ENCODE peak calls at places on chromosomes 1 and 21, in four cellular contexts. M, N, F and B are unnamed samples. For H3K4me1 and H3K27me3, the result is how much of the 10 kb centered on the place peaks cover.

GRCh38 chr1:228272331-228272791 is 64.5 kb downstream of the OBSCN start:
- DNase-seq in N (no peak), F (no peak), M (peak), B (no peak)

GRCh38 chr1:9593492-9594465 is 5.1 kb downstream of the TMEM201 start:
- DNase-seq in M (peak), N (peak), F (peak), B (peak)

GRCh38 chr1:67339623-67340343 is 32.1 kb downstream of the IL12RB2 start:
- DNase-seq in M (no peak), N (peak), F (no peak), B (peak)

GRCh38 chr1:7389201-7389785 is 381.8 kb upstream of the VAMP3 start:
- DNase-seq in F (no peak), N (no peak), M (peak), B (peak)

GRCh38 chr1:46131727-46132528 is 501 bp downstream of the PIK3R3 start:
- DNase-seq in N (peak), F (peak), M (no peak), B (peak)

GRCh38 chr21:33217168-33217567 is 12.6 kb upstream of the IFNAR2 start:
- DNase-seq in N (no peak), F (no peak), M (no peak), B (no peak)

GRCh38 chr1:147292635-147293251 is 50.3 kb downstream of the CHD1L start:
- DNase-seq in M (no peak), N (no peak), F (no peak), B (peak)

GRCh38 chr1:44328767-44329416 is 26.2 kb downstream of the ERI3 start:
- DNase-seq in N (no peak), F (no peak), M (no peak), B (peak)

GRCh38 chr1:89453123-89453972 is 71.3 kb upstream of the LRRC8B start:
- DNase-seq in M (no peak), N (no peak), F (no peak), B (no peak)

GRCh38 chr1:192609110-192610079 is 26.6 kb upstream of the RGS13 start:
- DNase-seq in N (no peak), M (no peak), F (peak), B (no peak)

GRCh38 chr21:36848875-36849274 is 117.6 kb downstream of the HLCS start:
- DNase-seq in M (no peak), F (no peak), N (no peak), B (no peak)

GRCh38 chr21:36851121-36851520 is 115.3 kb downstream of the HLCS start:
- DNase-seq in M (no peak), F (no peak), N (no peak), B (no peak)

GRCh38 chr21:36852293-36852692 is 114.2 kb downstream of the HLCS start:
- DNase-seq in F (no peak), N (no peak), M (no peak), B (no peak)

GRCh38 chr21:36849461-36849860 is 117.0 kb downstream of the HLCS start:
- DNase-seq in M (no peak), F (no peak), N (no peak), B (no peak)

DNA sequence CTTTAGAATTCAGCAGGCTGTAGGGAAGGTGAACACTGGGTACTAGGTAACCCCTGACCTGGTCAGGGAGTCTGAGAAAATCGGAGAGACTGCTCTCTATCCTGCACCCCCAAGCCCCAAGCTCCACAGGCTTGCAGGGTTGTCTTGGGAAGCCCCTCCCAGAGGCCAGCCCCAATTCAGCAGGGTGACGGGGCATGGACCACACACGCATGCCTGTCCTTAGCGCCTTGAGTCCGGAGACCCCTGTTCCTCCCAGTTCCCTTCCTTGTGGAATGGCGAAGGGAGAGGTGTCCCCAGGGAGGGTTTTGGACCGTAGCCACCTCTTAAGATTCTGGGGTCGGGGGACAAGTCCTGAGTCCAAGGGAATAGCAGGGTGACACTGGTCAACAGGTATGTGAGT is 116.1 kb downstream of the HLCS start:
- DNase-seq in M (no peak), F (no peak), N (no peak), B (no peak)
- H3K4me1 ChIP-seq in M (under half), F (under half), N (under half), B (under half)

DNA sequence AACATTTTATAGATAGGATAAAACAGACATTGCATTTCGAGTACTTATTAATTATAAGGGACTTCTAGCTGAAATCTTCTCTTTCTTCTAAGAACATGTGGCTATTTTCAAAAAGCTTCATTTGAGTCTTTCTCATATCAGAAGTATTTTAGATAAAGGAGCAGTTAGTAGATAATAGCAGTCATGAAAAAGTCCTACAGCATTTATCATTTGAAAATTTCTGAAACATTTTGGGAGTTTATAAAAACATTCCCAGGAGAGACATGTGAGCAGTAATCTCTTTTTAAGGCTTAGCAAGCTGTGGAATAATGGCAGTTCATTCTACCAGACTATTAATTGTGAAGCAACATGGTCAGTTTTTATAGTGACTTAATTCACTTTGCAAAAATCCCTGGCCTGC is 6.2 kb downstream of the KIF26B start:
- DNase-seq in N (no peak), F (no peak), M (no peak), B (no peak)
- H3K27me3 ChIP-seq in N (half or more), F (under half), M (under half), B (under half)

DNA sequence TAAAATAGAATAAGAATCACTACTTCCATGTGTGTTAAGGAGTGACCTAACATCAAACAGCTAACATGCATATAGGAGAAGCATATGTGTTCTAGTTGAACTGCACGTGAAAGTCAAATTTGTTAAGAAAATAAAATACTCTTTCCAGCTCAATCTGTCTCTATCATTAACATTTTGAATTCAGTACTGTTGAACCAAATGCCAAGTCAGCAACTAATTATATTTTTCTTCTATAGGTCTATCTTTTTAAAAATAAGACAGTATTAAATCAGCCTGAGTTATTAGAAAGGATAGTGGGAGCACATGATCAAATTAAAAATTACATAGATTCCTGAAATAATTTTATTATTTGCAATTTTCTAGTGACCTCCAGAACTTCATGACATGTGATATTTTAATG is 141.8 kb downstream of the NRIP1 start:
- DNase-seq in N (no peak), F (no peak), M (no peak), B (no peak)
- H3K4me1 ChIP-seq in N (under half), F (under half), M (under half), B (under half)

GRCh38 chr1:5244631-5245285 is 590.3 kb downstream of the AJAP1 start:
- DNase-seq in F (no peak), M (no peak), N (no peak), B (no peak)
- H3K27me3 ChIP-seq in F (under half), M (under half), N (under half), B (under half)

GRCh38 chr1:164780111-164780510 is 221.1 kb downstream of the PBX1 start:
- DNase-seq in N (no peak), M (no peak), F (no peak), B (no peak)
- H3K4me1 ChIP-seq in N (under half), M (under half), F (half or more), B (under half)

GRCh38 chr1:180230416-180230790 is 339 bp downstream of the LHX4 start:
- DNase-seq in F (no peak), N (peak), M (no peak), B (no peak)

GRCh38 chr1:180230791-180231505 is 884 bp downstream of the LHX4 start:
- DNase-seq in N (peak), M (peak), F (no peak), B (peak)

GRCh38 chr1:180233191-180234011 is 3.3 kb downstream of the LHX4 start:
- DNase-seq in N (no peak), M (no peak), F (no peak), B (no peak)

GRCh38 chr1:180232521-180233043 is 2.5 kb downstream of the LHX4 start:
- DNase-seq in M (no peak), N (no peak), F (no peak), B (no peak)

GRCh38 chr1:180231506-180232420 is 1.7 kb downstream of the LHX4 start:
- DNase-seq in N (peak), M (peak), F (no peak), B (no peak)
- H3K27me3 ChIP-seq in N (under half), M (half or more), F (half or more), B (half or more)

GRCh38 chr1:39134768-39135333 is 69.6 kb upstream of the MACF1 start:
- DNase-seq in M (no peak), N (no peak), F (no peak), B (no peak)

GRCh38 chr1:39133340-39133684 is 71.2 kb upstream of the MACF1 start:
- DNase-seq in N (no peak), M (no peak), F (no peak), B (no peak)

GRCh38 chr1:39132505-39133339 is 71.8 kb upstream of the MACF1 start:
- DNase-seq in N (peak), F (peak), M (peak), B (peak)

GRCh38 chr1:39139723-39140360 is 64.7 kb upstream of the MACF1 start:
- DNase-seq in F (no peak), M (no peak), N (no peak), B (no peak)

GRCh38 chr1:39136635-39137034 is 67.9 kb upstream of the MACF1 start:
- DNase-seq in N (no peak), M (no peak), F (no peak), B (no peak)
- H3K4me1 ChIP-seq in N (under half), M (under half), F (under half), B (under half)

GRCh38 chr1:24927886-24928630 is 2.0 kb downstream of the RUNX3 start:
- DNase-seq in N (no peak), M (no peak), F (no peak), B (no peak)
- H3K27me3 ChIP-seq in N (under half), M (half or more), F (under half), B (under half)